ENCODE peak calls at places on chromosomes 7 and 10, in seven cellular contexts. L is K562, I is SK-N-SH, R is GM12878, W is HepG2, B is A549, F is H1. H is an unnamed sample.
A peak's percentile ranks its signal among the peaks of the same experiment; 100 is the strongest.

GRCh38 chr10:103448751-103449150 is 3.4 kb downstream of the CALHM2 start:
- DNase-seq in I (no peak), W (no peak), F (no peak), L (no peak), R (no peak), B (no peak), H (no peak)

GRCh38 chr10:95655571-95656290 is 780 bp downstream of the ALDH18A1 start:
- DNase-seq in B (peak; percentile 26), L (no peak), R (peak; percentile 15), I (peak; percentile 17), W (peak; percentile 16), F (no peak), H (no peak)

GRCh38 chr7:127632276-127632910 is 14.5 kb upstream of the PAX4 start:
- DNase-seq in I (no peak), L (no peak), B (no peak), W (no peak), R (no peak), F (no peak), H (no peak)

GRCh38 chr7:94395141-94396041 is 696 bp downstream of the COL1A2 start:
- DNase-seq in I (peak; percentile 76), F (peak; percentile 55), R (peak; percentile 12), B (peak; percentile 76), L (peak; percentile 86), W (peak; percentile 63), H (peak; percentile 36)

GRCh38 chr10:101354584-101355070 is 662 bp downstream of the BTRC start:
- DNase-seq in F (no peak), L (no peak), R (no peak), W (no peak), I (no peak), B (no peak), H (no peak)

GRCh38 chr7:22867589-22867988 is 44.9 kb upstream of the TOMM7 start:
- DNase-seq in I (no peak), R (no peak), F (no peak), W (no peak), L (no peak), B (no peak), H (no peak)

GRCh38 chr10:49752584-49752983 is 9.5 kb downstream of the OGDHL start:
- DNase-seq in L (no peak), W (no peak), F (no peak), B (no peak), R (no peak), I (no peak), H (no peak)

GRCh38 chr10:81876253-81876731 is 1.3 kb downstream of the NRG3 start:
- DNase-seq in I (peak; percentile 45), B (no peak), W (no peak), F (peak; percentile 69), R (no peak), L (no peak), H (peak; percentile 72)

GRCh38 chr7:1892011-1892965 is 222.2 kb downstream of the ELFN1 start:
- DNase-seq in R (no peak), L (no peak), W (no peak), F (no peak), B (no peak), I (no peak), H (no peak)

GRCh38 chr10:69914373-69915268 is 112.9 kb downstream of the COL13A1 start:
- DNase-seq in B (peak; percentile 65), F (peak; percentile 93), L (peak; percentile 88), R (no peak), I (peak; percentile 87), W (peak; percentile 45), H (peak; percentile 87)

GRCh38 chr10:96044686-96045085 is 1.3 kb downstream of the CCNJ start:
- DNase-seq in R (no peak), W (peak; percentile 5), L (no peak), F (no peak), I (no peak), B (no peak), H (no peak)

GRCh38 chr7:10116511-10116910 is 857.2 kb upstream of the PHF14 start:
- DNase-seq in R (no peak), W (no peak), B (no peak), L (no peak), F (no peak), I (no peak), H (no peak)

GRCh38 chr10:102421645-102422585 is 1.3 kb downstream of the FBXL15 start:
- DNase-seq in R (no peak), B (no peak), I (peak; percentile 33), L (peak; percentile 58), F (peak; percentile 64), W (peak; percentile 28), H (peak; percentile 55)

GRCh38 chr7:93205046-93205445 is 21.2 kb downstream of the HEPACAM2 start:
- DNase-seq in W (no peak), R (no peak), B (no peak), I (no peak), F (no peak), L (no peak), H (no peak)

GRCh38 chr10:29239569-29240472 is 49.0 kb upstream of the LYZL1 start:
- DNase-seq in B (peak; percentile 47), R (no peak), F (peak; percentile 76), L (peak; percentile 52), W (peak; percentile 57), I (peak; percentile 52), H (peak; percentile 71)

GRCh38 chr7:20444041-20444440 is 113.3 kb downstream of the ITGB8 start:
- DNase-seq in L (no peak), F (no peak), W (no peak), B (no peak), R (no peak), I (no peak), H (no peak)

GRCh38 chr10:93469454-93469853 is 12.7 kb downstream of the MYOF start:
- DNase-seq in W (no peak), B (no peak), F (no peak), I (no peak), L (no peak), R (no peak), H (no peak)

GRCh38 chr10:60606343-60607080 is 171.8 kb upstream of the CDK1 start:
- DNase-seq in R (no peak), F (no peak), I (no peak), B (no peak), L (no peak), W (no peak), H (no peak)

GRCh38 chr7:139783647-139784385 is 6.0 kb upstream of the HIPK2 start:
- DNase-seq in L (no peak), I (no peak), F (no peak), R (no peak), B (no peak), W (no peak), H (no peak)

GRCh38 chr10:71036279-71036535 is 147.8 kb upstream of the PCBD1 start:
- DNase-seq in B (no peak), I (peak; percentile 69), W (no peak), L (no peak), F (no peak), R (no peak), H (no peak)

GRCh38 chr10:114504769-114505579 is 100.7 kb upstream of the AFAP1L2 start:
- DNase-seq in R (no peak), F (no peak), L (no peak), W (peak; percentile 67), B (peak; percentile 70), I (no peak), H (no peak)

GRCh38 chr7:2209961-2210323 is 22.8 kb downstream of the MAD1L1 start:
- DNase-seq in F (no peak), R (no peak), L (no peak), W (no peak), B (no peak), I (no peak), H (no peak)

GRCh38 chr7:105782391-105783063 is 93.9 kb downstream of the ATXN7L1 start:
- DNase-seq in I (no peak), L (no peak), F (no peak), R (no peak), W (no peak), B (peak; percentile 53), H (no peak)

GRCh38 chr10:32692174-32692573 is 246.2 kb downstream of the CCDC7 start:
- DNase-seq in W (peak; percentile 12), F (no peak), L (no peak), I (no peak), B (no peak), R (no peak), H (no peak)

GRCh38 chr7:9204571-9204970 is 771.2 kb downstream of the NXPH1 start:
- DNase-seq in F (no peak), W (no peak), R (no peak), B (no peak), L (no peak), I (no peak), H (no peak)

GRCh38 chr10:6037975-6038624 is 24.1 kb downstream of the IL2RA start:
- DNase-seq in I (no peak), R (no peak), W (no peak), L (no peak), B (no peak), F (peak; percentile 6), H (no peak)
- TF ChIP-seq USF2 in I (no peak), R (no peak), W (no peak), L (no peak), B (no peak), F (no peak), H (no peak)

DNA sequence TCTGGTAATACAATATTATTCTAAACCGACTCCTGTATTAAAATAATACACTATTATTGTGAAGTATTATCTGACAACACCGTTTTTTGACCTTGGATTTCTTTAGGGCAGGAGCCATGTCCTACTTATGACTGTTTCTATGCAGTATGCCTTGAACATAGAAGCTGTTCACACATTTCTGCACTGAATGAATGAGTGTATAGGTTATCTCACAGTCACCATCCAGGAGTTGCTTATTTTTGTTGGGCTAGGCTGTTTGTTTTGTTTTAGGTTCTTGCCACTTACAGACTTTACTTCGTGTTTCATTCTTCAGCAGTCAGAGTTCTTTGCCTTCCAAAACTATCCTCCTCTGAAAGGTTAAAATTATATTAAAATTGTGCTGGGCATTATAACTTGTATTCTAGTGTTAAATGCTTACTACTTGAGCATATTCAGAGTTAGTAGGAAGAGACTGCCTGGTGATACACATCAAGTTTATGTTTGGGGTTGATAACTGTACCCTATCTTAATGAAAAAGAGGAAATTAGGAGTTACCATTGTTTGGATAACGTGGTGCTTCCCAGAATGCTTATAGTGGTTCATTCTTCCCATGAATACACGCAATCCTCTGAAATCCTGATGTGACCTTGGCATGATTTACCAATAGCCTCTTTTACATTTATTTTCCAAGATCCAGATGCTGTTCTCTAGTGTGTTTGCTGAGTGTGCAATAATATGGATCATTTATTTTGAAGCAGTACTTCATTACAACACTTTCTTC is 1.7 kb downstream of the RALA start:
- DNase-seq in B (no peak), R (no peak), F (no peak), I (no peak), L (no peak), W (peak; percentile 24), H (no peak)
- TF ChIP-seq MAX in B (no peak), R (no peak), F (no peak), I (no peak), L (no peak), W (no peak), H (no peak)

DNA sequence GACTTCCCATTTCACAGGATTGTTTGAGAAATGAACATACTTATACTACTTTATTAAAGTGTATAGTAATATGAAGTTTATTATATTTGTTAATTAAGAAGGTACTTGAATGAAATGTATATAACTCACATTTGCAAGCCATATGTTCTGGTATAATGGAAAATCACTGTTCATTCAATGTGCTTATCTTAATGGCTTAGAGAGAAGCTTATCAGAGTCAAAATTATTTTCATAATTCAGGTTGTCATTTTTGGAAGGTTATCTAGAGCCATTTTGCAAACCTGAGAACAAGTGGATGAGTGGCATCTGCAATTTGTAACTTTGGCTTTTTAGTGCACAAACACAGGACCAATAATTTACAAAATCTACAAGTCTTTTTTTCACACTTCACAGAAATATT is 621.0 kb downstream of the ARL4A start:
- DNase-seq in I (peak; percentile 1), W (no peak), F (no peak), L (no peak), R (no peak), B (no peak), H (no peak)
- TF ChIP-seq USF2 in I (no peak), W (no peak), F (no peak), L (no peak), R (no peak), B (no peak), H (no peak)

GRCh38 chr10:117226813-117227451 is 14.0 kb upstream of the SLC18A2 start:
- DNase-seq in F (peak; percentile 65), R (no peak), B (peak; percentile 61), I (peak; percentile 61), W (peak; percentile 31), L (peak; percentile 54), H (peak; percentile 68)
- TF ChIP-seq MAX in F (no peak), R (no peak), B (no peak), I (no peak), W (no peak), L (no peak), H (no peak)

H was measured in WTC11.